ENCODE peak calls at places on chromosomes 7 and 10, in six cellular contexts. One of them, this sample, is unnamed.

GRCh38 chr10:72693599-72693915 is 1.6 kb downstream of the MCU start:
- DNase-seq in astrocyte: peak
- DNase-seq in kidney: no peak
- DNase-seq in Calu3: no peak
- DNase-seq in NCI-H1436: no peak
- DNase-seq in osteocyte: no peak
- DNase-seq in this sample: no peak

GRCh38 chr7:158840604-158841003 is 11.3 kb upstream of the ESYT2 start:
- DNase-seq in kidney: no peak
- DNase-seq in Calu3: no peak
- DNase-seq in NCI-H1436: no peak
- DNase-seq in osteocyte: peak
- DNase-seq in astrocyte: no peak
- DNase-seq in this sample: no peak

GRCh38 chr10:99630439-99630838 is 10.2 kb upstream of the SLC25A28 start:
- DNase-seq in astrocyte: peak
- DNase-seq in NCI-H1436: no peak
- DNase-seq in Calu3: peak
- DNase-seq in osteocyte: no peak
- DNase-seq in kidney: no peak
- DNase-seq in this sample: no peak

GRCh38 chr10:22321156-22321711 is 335 bp downstream of the BMI1 start:
- DNase-seq in NCI-H1436: peak
- DNase-seq in kidney: peak
- DNase-seq in astrocyte: peak
- DNase-seq in Calu3: peak
- DNase-seq in osteocyte: peak
- DNase-seq in this sample: peak

GRCh38 chr10:125468273-125468672 is 214.7 kb downstream of the TEX36 start:
- DNase-seq in NCI-H1436: no peak
- DNase-seq in Calu3: no peak
- DNase-seq in osteocyte: no peak
- DNase-seq in astrocyte: no peak
- DNase-seq in kidney: no peak
- DNase-seq in this sample: no peak

GRCh38 chr7:121562274-121562673 is 166.2 kb upstream of the FAM3C start:
- DNase-seq in Calu3: no peak
- DNase-seq in osteocyte: no peak
- DNase-seq in NCI-H1436: no peak
- DNase-seq in kidney: no peak
- DNase-seq in astrocyte: peak
- DNase-seq in this sample: no peak

GRCh38 chr7:37694208-37695080 is 10.9 kb downstream of the GPR141 start:
- DNase-seq in astrocyte: no peak
- DNase-seq in osteocyte: no peak
- DNase-seq in Calu3: no peak
- DNase-seq in kidney: no peak
- DNase-seq in NCI-H1436: no peak
- DNase-seq in this sample: peak

GRCh38 chr7:16702433-16702832 is 51.1 kb upstream of the TSPAN13 start:
- DNase-seq in osteocyte: no peak
- DNase-seq in Calu3: no peak
- DNase-seq in kidney: no peak
- DNase-seq in astrocyte: no peak
- DNase-seq in NCI-H1436: no peak
- DNase-seq in this sample: no peak

GRCh38 chr7:683526-684205 is 42.8 kb upstream of the DNAAF5 start:
- DNase-seq in osteocyte: no peak
- DNase-seq in astrocyte: no peak
- DNase-seq in Calu3: no peak
- DNase-seq in kidney: peak
- DNase-seq in NCI-H1436: no peak
- DNase-seq in this sample: peak

GRCh38 chr7:99562832-99563231 is 4.4 kb downstream of the ZNF655 start:
- DNase-seq in NCI-H1436: no peak
- DNase-seq in Calu3: peak
- DNase-seq in osteocyte: no peak
- DNase-seq in kidney: no peak
- DNase-seq in astrocyte: peak
- DNase-seq in this sample: no peak

GRCh38 chr7:35695987-35696386 is 1.1 kb upstream of the HERPUD2 start:
- DNase-seq in kidney: no peak
- DNase-seq in osteocyte: no peak
- DNase-seq in NCI-H1436: no peak
- DNase-seq in astrocyte: no peak
- DNase-seq in Calu3: no peak
- DNase-seq in this sample: no peak

GRCh38 chr10:102712089-102712488 is 2.1 kb downstream of the ARL3 start:
- DNase-seq in NCI-H1436: no peak
- DNase-seq in osteocyte: no peak
- DNase-seq in astrocyte: no peak
- DNase-seq in Calu3: no peak
- DNase-seq in kidney: no peak
- DNase-seq in this sample: no peak

GRCh38 chr7:26190417-26190869 is 10.1 kb downstream of the HNRNPA2B1 start:
- DNase-seq in osteocyte: no peak
- DNase-seq in kidney: no peak
- DNase-seq in astrocyte: no peak
- DNase-seq in Calu3: no peak
- DNase-seq in NCI-H1436: no peak
- DNase-seq in this sample: no peak

GRCh38 chr10:77253037-77253436 is 384.6 kb downstream of the KCNMA1 start:
- DNase-seq in astrocyte: no peak
- DNase-seq in osteocyte: no peak
- DNase-seq in NCI-H1436: no peak
- DNase-seq in kidney: no peak
- DNase-seq in Calu3: no peak
- DNase-seq in this sample: no peak

GRCh38 chr7:999921-1000593 is 17.1 kb downstream of the CYP2W1 start:
- DNase-seq in kidney: no peak
- DNase-seq in astrocyte: no peak
- DNase-seq in osteocyte: no peak
- DNase-seq in Calu3: no peak
- DNase-seq in NCI-H1436: no peak
- DNase-seq in this sample: no peak

This sample was measured in upper lobe of right lung.